ENCODE peak calls at places on chromosome 16, in five cellular contexts. One of them, this sample, is unnamed.
A peak's percentile ranks its signal among the peaks of the same experiment; 100 is the strongest.

GRCh38 chr16:67543582-67543981 is 15.0 kb downstream of the RIPOR1 start:
- DNase-seq in psoas muscle: peak; percentile 49
- DNase-seq in upper lobe of right lung: no peak
- DNase-seq in AG04449: no peak
- DNase-seq in lung: no peak
- DNase-seq in this sample: no peak

GRCh38 chr16:56985288-56985961 is 3.9 kb upstream of the NLRC5 start:
- DNase-seq in lung: peak; percentile 49
- DNase-seq in psoas muscle: peak; percentile 74
- DNase-seq in upper lobe of right lung: no peak
- DNase-seq in AG04449: peak; percentile 52
- DNase-seq in this sample: peak; percentile 20

GRCh38 chr16:87047221-87048037 is 269.8 kb downstream of the C16orf95 start:
- DNase-seq in upper lobe of right lung: no peak
- DNase-seq in psoas muscle: no peak
- DNase-seq in AG04449: no peak
- DNase-seq in lung: no peak
- DNase-seq in this sample: no peak

GRCh38 chr16:67428146-67428731 is 2.7 kb upstream of the HSD11B2 start:
- DNase-seq in upper lobe of right lung: peak; percentile 85
- DNase-seq in lung: peak; percentile 68
- DNase-seq in psoas muscle: peak; percentile 88
- DNase-seq in AG04449: no peak
- DNase-seq in this sample: peak; percentile 51

GRCh38 chr16:11462861-11463260 is 117.6 kb downstream of the RMI2 start:
- DNase-seq in psoas muscle: no peak
- DNase-seq in AG04449: no peak
- DNase-seq in lung: no peak
- DNase-seq in upper lobe of right lung: peak; percentile 18
- DNase-seq in this sample: no peak

GRCh38 chr16:608019-608418 is 18.2 kb downstream of the RAB40C start:
- DNase-seq in upper lobe of right lung: no peak
- DNase-seq in AG04449: no peak
- DNase-seq in psoas muscle: no peak
- DNase-seq in lung: no peak
- DNase-seq in this sample: no peak

GRCh38 chr16:23401142-23401541 is 51.8 kb downstream of the COG7 start:
- DNase-seq in AG04449: no peak
- DNase-seq in upper lobe of right lung: no peak
- DNase-seq in psoas muscle: no peak
- DNase-seq in lung: peak; percentile 56
- DNase-seq in this sample: no peak

GRCh38 chr16:69105501-69106361 is at the start of gene HAS3:
- DNase-seq in upper lobe of right lung: peak; percentile 90
- DNase-seq in lung: peak; percentile 71
- DNase-seq in AG04449: no peak
- DNase-seq in psoas muscle: peak; percentile 78
- DNase-seq in this sample: peak; percentile 38

GRCh38 chr16:12336158-12336557 is 359.6 kb downstream of the SNX29 start:
- DNase-seq in lung: no peak
- DNase-seq in upper lobe of right lung: no peak
- DNase-seq in psoas muscle: no peak
- DNase-seq in AG04449: no peak
- DNase-seq in this sample: no peak

GRCh38 chr16:30069575-30070462 is 4.3 kb downstream of the ALDOA start:
- DNase-seq in upper lobe of right lung: no peak
- DNase-seq in psoas muscle: peak; percentile 77
- DNase-seq in lung: no peak
- DNase-seq in AG04449: no peak
- DNase-seq in this sample: no peak

GRCh38 chr16:70159355-70160348 is 13.9 kb upstream of the CLEC18C start:
- DNase-seq in lung: no peak
- DNase-seq in upper lobe of right lung: no peak
- DNase-seq in AG04449: no peak
- DNase-seq in psoas muscle: no peak
- DNase-seq in this sample: no peak

GRCh38 chr16:87160752-87161337 is 156.3 kb downstream of the C16orf95 start:
- DNase-seq in AG04449: no peak
- DNase-seq in upper lobe of right lung: peak; percentile 51
- DNase-seq in lung: no peak
- DNase-seq in psoas muscle: no peak
- DNase-seq in this sample: no peak

GRCh38 chr16:12176051-12176450 is 199.5 kb downstream of the SNX29 start:
- DNase-seq in psoas muscle: no peak
- DNase-seq in upper lobe of right lung: no peak
- DNase-seq in AG04449: no peak
- DNase-seq in lung: no peak
- DNase-seq in this sample: no peak

GRCh38 chr16:82671743-82672142 is 45.0 kb downstream of the CDH13 start:
- DNase-seq in lung: no peak
- DNase-seq in upper lobe of right lung: no peak
- DNase-seq in AG04449: no peak
- DNase-seq in psoas muscle: no peak
- DNase-seq in this sample: no peak

GRCh38 chr16:67959520-67959919 is 8.9 kb downstream of the SLC12A4 start:
- DNase-seq in AG04449: no peak
- DNase-seq in upper lobe of right lung: no peak
- DNase-seq in psoas muscle: peak; percentile 89
- DNase-seq in lung: peak; percentile 59
- DNase-seq in this sample: no peak

GRCh38 chr16:87074635-87075318 is 242.4 kb downstream of the C16orf95 start:
- DNase-seq in lung: no peak
- DNase-seq in AG04449: no peak
- DNase-seq in psoas muscle: no peak
- DNase-seq in upper lobe of right lung: no peak
- DNase-seq in this sample: no peak

GRCh38 chr16:83113317-83113716 is 486.5 kb downstream of the CDH13 start:
- DNase-seq in upper lobe of right lung: no peak
- DNase-seq in AG04449: no peak
- DNase-seq in psoas muscle: no peak
- DNase-seq in lung: no peak
- DNase-seq in this sample: no peak

GRCh38 chr16:20023190-20023589 is 50.5 kb downstream of the GPR139 start:
- DNase-seq in AG04449: no peak
- DNase-seq in upper lobe of right lung: no peak
- DNase-seq in psoas muscle: no peak
- DNase-seq in lung: no peak
- DNase-seq in this sample: no peak

GRCh38 chr16:31460582-31461002 is 1.3 kb downstream of the ARMC5 start:
- DNase-seq in upper lobe of right lung: peak; percentile 37
- DNase-seq in AG04449: no peak
- DNase-seq in lung: no peak
- DNase-seq in psoas muscle: peak; percentile 53
- DNase-seq in this sample: no peak

GRCh38 chr16:57113042-57113453 is 20.7 kb downstream of the CPNE2 start:
- DNase-seq in lung: no peak
- DNase-seq in AG04449: no peak
- DNase-seq in upper lobe of right lung: no peak
- DNase-seq in psoas muscle: no peak
- DNase-seq in this sample: no peak

GRCh38 chr16:79605999-79606398 is 5.5 kb upstream of the MAF start:
- DNase-seq in psoas muscle: no peak
- DNase-seq in lung: no peak
- DNase-seq in AG04449: no peak
- DNase-seq in upper lobe of right lung: no peak
- DNase-seq in this sample: no peak

GRCh38 chr16:28985611-28986041 is 774 bp downstream of the LAT start:
- DNase-seq in AG04449: no peak
- DNase-seq in lung: no peak
- DNase-seq in psoas muscle: no peak
- DNase-seq in upper lobe of right lung: no peak
- DNase-seq in this sample: no peak

GRCh38 chr16:79533292-79533691 is 67.2 kb downstream of the MAF start:
- DNase-seq in psoas muscle: no peak
- DNase-seq in lung: no peak
- DNase-seq in upper lobe of right lung: no peak
- DNase-seq in AG04449: no peak
- DNase-seq in this sample: no peak

GRCh38 chr16:87602005-87602790 is at the start of gene JPH3:
- DNase-seq in upper lobe of right lung: no peak
- DNase-seq in AG04449: no peak
- DNase-seq in psoas muscle: no peak
- DNase-seq in lung: no peak
- DNase-seq in this sample: no peak

GRCh38 chr16:65226077-65226476 is 104.2 kb upstream of the CDH11 start:
- DNase-seq in upper lobe of right lung: no peak
- DNase-seq in lung: no peak
- DNase-seq in AG04449: no peak
- DNase-seq in psoas muscle: no peak
- DNase-seq in this sample: no peak

GRCh38 chr16:10514369-10515055 is 65.9 kb downstream of the EMP2 start:
- DNase-seq in upper lobe of right lung: no peak
- DNase-seq in AG04449: peak; percentile 34
- DNase-seq in lung: peak; percentile 56
- DNase-seq in psoas muscle: no peak
- DNase-seq in this sample: no peak

DNA sequence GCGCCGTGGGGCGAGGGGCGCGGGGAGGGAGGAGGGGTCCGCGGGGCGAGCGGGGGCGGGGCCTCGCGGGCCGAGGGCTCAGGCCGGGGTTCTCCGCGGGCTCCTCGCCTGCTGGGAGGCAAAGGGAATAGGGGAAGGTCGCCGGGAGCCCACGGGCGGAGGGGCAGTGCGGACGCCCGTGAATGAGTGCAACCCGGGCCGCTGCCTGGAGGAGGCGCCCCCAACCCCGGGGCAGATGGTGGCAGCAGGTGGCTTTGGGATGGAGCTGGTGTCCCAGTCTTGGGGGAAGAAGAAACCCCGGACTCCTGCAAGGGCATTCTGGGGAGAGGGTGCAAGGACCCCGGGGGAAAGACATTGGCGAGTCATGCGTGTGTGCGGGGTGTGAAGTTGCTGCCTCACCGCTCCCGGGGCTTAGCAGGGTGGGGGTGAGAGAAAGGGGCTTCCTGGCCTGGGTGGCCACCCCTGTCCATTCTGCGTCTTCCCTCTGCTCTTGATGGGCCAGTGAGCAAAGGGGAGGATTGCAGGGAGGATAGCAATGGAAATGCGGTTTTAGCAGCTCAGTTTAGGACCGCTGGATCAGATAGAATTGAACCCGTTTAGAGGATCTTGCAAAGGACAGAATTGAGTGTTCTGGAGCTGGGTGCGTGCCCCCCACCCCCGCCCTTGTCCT is 508 bp downstream of the KIAA0513 start:
- DNase-seq in lung: no peak
- DNase-seq in psoas muscle: no peak
- DNase-seq in AG04449: no peak
- DNase-seq in upper lobe of right lung: peak; percentile 79
- DNase-seq in this sample: no peak
- TF ChIP-seq CTCF in lung: no peak
- TF ChIP-seq CTCF in psoas muscle: peak; percentile 17
- TF ChIP-seq CTCF in AG04449: peak; percentile 38
- TF ChIP-seq CTCF in upper lobe of right lung: peak; percentile 34
- TF ChIP-seq CTCF in this sample: no peak

GRCh38 chr16:85526132-85526731 is 86.9 kb upstream of the GSE1 start:
- DNase-seq in upper lobe of right lung: no peak
- DNase-seq in psoas muscle: no peak
- DNase-seq in AG04449: no peak
- DNase-seq in lung: no peak
- DNase-seq in this sample: no peak

GRCh38 chr16:85527042-85527766 is 85.9 kb upstream of the GSE1 start:
- DNase-seq in psoas muscle: no peak
- DNase-seq in AG04449: no peak
- DNase-seq in lung: no peak
- DNase-seq in upper lobe of right lung: no peak
- DNase-seq in this sample: no peak

GRCh38 chr16:85524630-85525463 is 88.3 kb upstream of the GSE1 start:
- DNase-seq in psoas muscle: peak; percentile 77
- DNase-seq in upper lobe of right lung: peak; percentile 92
- DNase-seq in AG04449: no peak
- DNase-seq in lung: peak; percentile 76
- DNase-seq in this sample: no peak

GRCh38 chr16:85524365-85524629 is 88.8 kb upstream of the GSE1 start:
- DNase-seq in AG04449: no peak
- DNase-seq in psoas muscle: no peak
- DNase-seq in upper lobe of right lung: no peak
- DNase-seq in lung: no peak
- DNase-seq in this sample: no peak

GRCh38 chr16:85525464-85526117 is 87.5 kb upstream of the GSE1 start:
- DNase-seq in upper lobe of right lung: no peak
- DNase-seq in lung: no peak
- DNase-seq in psoas muscle: no peak
- DNase-seq in AG04449: no peak
- DNase-seq in this sample: no peak
- TF ChIP-seq CTCF in upper lobe of right lung: no peak
- TF ChIP-seq CTCF in lung: no peak
- TF ChIP-seq CTCF in psoas muscle: no peak
- TF ChIP-seq CTCF in AG04449: no peak
- TF ChIP-seq CTCF in this sample: no peak

DNA sequence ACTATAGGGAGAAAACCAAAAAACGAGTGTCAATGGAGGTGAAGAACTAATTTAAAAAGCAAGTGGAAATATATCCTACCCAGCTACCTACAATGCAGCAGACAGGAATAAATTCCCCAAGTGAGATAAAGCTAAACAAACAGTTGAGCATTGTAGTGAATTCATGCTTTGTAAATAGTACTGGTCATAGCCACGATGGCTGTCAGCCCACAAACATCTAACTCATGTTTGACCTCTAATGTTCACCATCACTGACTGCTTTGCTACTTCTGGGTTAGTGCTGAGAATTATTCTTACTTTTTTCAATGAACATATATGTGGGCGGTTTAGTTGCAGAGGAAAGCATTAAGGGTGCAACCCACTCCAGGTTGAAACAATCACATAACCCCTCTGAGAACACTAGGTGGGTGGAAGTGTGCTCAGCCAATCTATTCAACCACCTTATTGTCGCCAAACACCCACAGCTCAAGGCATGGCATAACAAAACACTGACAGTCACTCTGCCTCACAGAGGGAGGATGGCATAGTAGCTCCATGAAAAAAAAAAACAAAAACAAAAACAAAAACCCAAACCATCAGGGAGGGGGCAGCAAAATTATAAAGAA is 264.1 kb downstream of the ZFHX3 start:
- DNase-seq in lung: no peak
- DNase-seq in upper lobe of right lung: no peak
- DNase-seq in AG04449: no peak
- DNase-seq in psoas muscle: no peak
- DNase-seq in this sample: no peak
- TF ChIP-seq CTCF in lung: no peak
- TF ChIP-seq CTCF in upper lobe of right lung: no peak
- TF ChIP-seq CTCF in AG04449: no peak
- TF ChIP-seq CTCF in psoas muscle: no peak
- TF ChIP-seq CTCF in this sample: no peak

GRCh38 chr16:50304467-50305440 is 38.4 kb downstream of the ADCY7 start:
- DNase-seq in lung: no peak
- DNase-seq in psoas muscle: peak; percentile 52
- DNase-seq in upper lobe of right lung: peak; percentile 62
- DNase-seq in AG04449: no peak
- DNase-seq in this sample: peak; percentile 9

GRCh38 chr16:50303041-50303604 is 36.8 kb downstream of the ADCY7 start:
- DNase-seq in lung: no peak
- DNase-seq in upper lobe of right lung: peak; percentile 53
- DNase-seq in AG04449: no peak
- DNase-seq in psoas muscle: no peak
- DNase-seq in this sample: peak; percentile 4

GRCh38 chr16:50306287-50306686 is 39.9 kb downstream of the ADCY7 start:
- DNase-seq in AG04449: no peak
- DNase-seq in lung: no peak
- DNase-seq in psoas muscle: peak; percentile 14
- DNase-seq in upper lobe of right lung: no peak
- DNase-seq in this sample: no peak

GRCh38 chr16:50303605-50304466 is 37.5 kb downstream of the ADCY7 start:
- DNase-seq in lung: peak; percentile 64
- DNase-seq in upper lobe of right lung: peak; percentile 81
- DNase-seq in psoas muscle: peak; percentile 50
- DNase-seq in AG04449: no peak
- DNase-seq in this sample: peak; percentile 10

GRCh38 chr16:50305441-50306061 is 39.2 kb downstream of the ADCY7 start:
- DNase-seq in upper lobe of right lung: peak; percentile 51
- DNase-seq in AG04449: no peak
- DNase-seq in psoas muscle: peak; percentile 52
- DNase-seq in lung: no peak
- DNase-seq in this sample: peak; percentile 14
- TF ChIP-seq CTCF in upper lobe of right lung: no peak
- TF ChIP-seq CTCF in AG04449: no peak
- TF ChIP-seq CTCF in psoas muscle: no peak
- TF ChIP-seq CTCF in lung: no peak
- TF ChIP-seq CTCF in this sample: no peak

This sample was measured in activated B cell treated with CpG ODN at 0.5 μM for 24 hours.